ENCODE peak calls at places on chromosome 11, in nine cellular contexts. X is AG09319, Y is endothelial cell, H is OCI-LY7, V is pancreas, Q is body of pancreas, W is Panc1, J is adrenal gland, K is K562. T is an unnamed sample.

GRCh38 chr11:1163321-1163910 is 5.7 kb downstream of the MUC5AC start:
- DNase-seq in J (no peak), Q (no peak), H (no peak), K (no peak), Y (no peak), V (no peak), X (no peak), W (no peak), T (peak)

GRCh38 chr11:57240757-57241156 is 3.7 kb upstream of the APLNR start:
- DNase-seq in K (no peak), W (no peak), J (no peak), X (no peak), V (no peak), Q (no peak), H (no peak), Y (no peak), T (no peak)

GRCh38 chr11:18106688-18107087 is 806 bp upstream of the SAAL1 start:
- DNase-seq in J (no peak), H (no peak), W (no peak), X (no peak), K (no peak), Y (no peak), V (no peak), Q (no peak), T (no peak)

GRCh38 chr11:86592047-86592564 is 80.3 kb downstream of the ME3 start:
- DNase-seq in W (no peak), K (no peak), H (no peak), Y (no peak), J (no peak), V (no peak), Q (no peak), X (no peak), T (no peak)

GRCh38 chr11:132072880-132073213 is 702.4 kb downstream of the NTM start:
- DNase-seq in H (no peak), X (no peak), W (no peak), J (no peak), Y (no peak), K (no peak), Q (no peak), V (no peak), T (no peak)

GRCh38 chr11:10758959-10759358 is 7.9 kb downstream of the CTR9 start:
- DNase-seq in K (peak), X (no peak), V (no peak), J (no peak), W (no peak), Q (no peak), Y (no peak), H (peak), T (no peak)

GRCh38 chr11:120563698-120564572 is 52.4 kb downstream of the GRIK4 start:
- DNase-seq in X (no peak), K (no peak), J (peak), V (no peak), Y (peak), W (no peak), Q (no peak), H (no peak), T (no peak)

GRCh38 chr11:103648670-103649400 is 387.6 kb upstream of the DDI1 start:
- DNase-seq in Q (no peak), J (no peak), H (no peak), Y (no peak), X (peak), W (no peak), V (no peak), K (no peak), T (no peak)

GRCh38 chr11:74532496-74533246 is 39.1 kb upstream of the LIPT2 start:
- DNase-seq in Y (no peak), K (no peak), J (no peak), V (peak), X (no peak), H (no peak), Q (peak), W (no peak), T (no peak)

DNA sequence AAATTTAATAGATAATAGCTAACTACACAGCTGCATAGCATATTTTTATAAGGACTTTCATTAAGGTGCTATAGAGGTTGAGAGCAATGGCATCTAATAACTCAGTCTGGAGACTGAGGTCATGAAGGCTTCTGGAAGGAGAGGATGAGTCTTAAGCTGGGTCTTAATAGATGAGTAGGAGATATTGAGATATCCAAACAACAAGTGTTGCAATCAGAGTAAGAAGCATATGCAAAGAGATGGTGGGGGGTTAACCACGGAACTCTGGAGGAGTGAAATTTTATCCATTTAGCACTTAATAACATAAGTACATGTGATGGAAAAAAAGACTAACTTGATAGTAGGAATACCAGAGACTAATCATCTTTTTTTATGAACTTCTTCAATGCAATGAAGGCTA is 402.9 kb upstream of the CCDC90B start:
- DNase-seq in H (no peak), V (no peak), X (no peak), Y (no peak), W (no peak), J (no peak), K (no peak), Q (no peak), T (no peak)
- TF ChIP-seq CTCF in H (no peak), V (no peak), X (no peak), Y (no peak), W (no peak), J (no peak), K (no peak), Q (no peak), T (no peak)

GRCh38 chr11:61339490-61339878 is 6.5 kb downstream of the TKFC start:
- DNase-seq in Y (no peak), Q (no peak), V (no peak), K (no peak), J (no peak), H (no peak), W (no peak), X (no peak), T (no peak)
- TF ChIP-seq CTCF in Y (no peak), Q (no peak), V (no peak), K (no peak), J (no peak), H (no peak), W (no peak), X (no peak), T (no peak)

GRCh38 chr11:129312741-129313587 is 62.7 kb upstream of the BARX2 start:
- DNase-seq in J (no peak), W (no peak), V (no peak), X (peak), H (no peak), Y (no peak), Q (no peak), K (no peak), T (no peak)

GRCh38 chr11:129316781-129317180 is 58.9 kb upstream of the BARX2 start:
- DNase-seq in Q (no peak), Y (no peak), X (no peak), W (no peak), K (no peak), J (no peak), H (no peak), V (no peak), T (no peak)

GRCh38 chr11:129315781-129316579 is 59.7 kb upstream of the BARX2 start:
- DNase-seq in W (no peak), K (no peak), V (peak), J (no peak), H (no peak), Y (no peak), X (no peak), Q (peak), T (no peak)

GRCh38 chr11:129314381-129314780 is 61.3 kb upstream of the BARX2 start:
- DNase-seq in Q (no peak), H (no peak), K (no peak), Y (no peak), X (no peak), V (no peak), J (no peak), W (no peak), T (no peak)

GRCh38 chr11:129313588-129314288 is 61.9 kb upstream of the BARX2 start:
- DNase-seq in Y (no peak), Q (peak), W (no peak), V (no peak), X (peak), J (no peak), H (no peak), K (no peak), T (no peak)
- TF ChIP-seq CTCF in Y (no peak), Q (no peak), W (no peak), V (no peak), X (no peak), J (no peak), H (no peak), K (no peak), T (no peak)

GRCh38 chr11:70180906-70181305 is 22.2 kb upstream of the FADD start:
- DNase-seq in W (no peak), X (no peak), H (no peak), Y (no peak), Q (no peak), V (no peak), J (no peak), K (no peak), T (no peak)

GRCh38 chr11:70183032-70183431 is 20.1 kb upstream of the FADD start:
- DNase-seq in K (no peak), X (no peak), W (no peak), J (no peak), H (no peak), Q (no peak), V (no peak), Y (no peak), T (no peak)

GRCh38 chr11:70184396-70184795 is 18.7 kb upstream of the FADD start:
- DNase-seq in X (no peak), V (no peak), Y (no peak), K (no peak), Q (no peak), H (no peak), J (no peak), W (no peak), T (no peak)

GRCh38 chr11:70183483-70184176 is 19.5 kb upstream of the FADD start:
- DNase-seq in H (no peak), J (no peak), K (no peak), W (no peak), Q (peak), Y (no peak), X (no peak), V (no peak), T (no peak)

DNA sequence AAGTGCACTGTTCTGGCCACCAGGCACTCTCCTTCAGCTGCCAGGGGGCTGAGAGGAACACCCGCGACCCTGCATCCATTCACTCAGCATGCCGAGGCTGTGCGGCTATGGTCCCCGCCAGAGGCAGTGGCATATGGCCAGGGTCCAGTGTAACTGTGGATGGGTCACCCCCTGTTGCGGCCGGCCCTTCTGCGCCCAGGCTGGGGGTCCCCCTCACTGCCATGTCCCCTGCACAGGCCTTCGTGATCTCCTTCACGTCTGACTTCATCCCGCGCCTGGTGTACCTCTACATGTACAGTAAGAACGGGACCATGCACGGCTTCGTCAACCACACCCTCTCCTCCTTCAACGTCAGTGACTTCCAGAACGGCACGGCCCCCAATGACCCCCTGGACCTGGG is 20.8 kb upstream of the FADD start:
- DNase-seq in J (no peak), V (no peak), Y (no peak), H (no peak), W (no peak), Q (no peak), K (no peak), X (no peak), T (no peak)
- TF ChIP-seq CTCF in J (no peak), V (no peak), Y (no peak), H (no peak), W (no peak), Q (no peak), K (no peak), X (no peak), T (no peak)